ENCODE peak calls at places on chromosome 7, in four cellular contexts. R, T, Z and L are unnamed samples.

GRCh38 chr7:88628363-88629085 is 131.0 kb upstream of the ZNF804B start:
- DNase-seq in Z (no peak), T (no peak), R (no peak), L (no peak)

GRCh38 chr7:106480616-106481031 is 180.3 kb downstream of the CCDC71L start:
- DNase-seq in R (no peak), Z (no peak), T (no peak), L (no peak)

GRCh38 chr7:30285067-30285530 is 702 bp downstream of the ZNRF2 start:
- DNase-seq in R (peak; percentile 14), Z (peak; percentile 68), T (peak; percentile 42), L (no peak)

GRCh38 chr7:114109299-114109698 is 190.5 kb upstream of the PPP1R3A start:
- DNase-seq in T (peak; percentile 54), Z (no peak), R (no peak), L (no peak)

GRCh38 chr7:1695800-1696454 is 25.9 kb downstream of the ELFN1 start:
- DNase-seq in Z (peak; percentile 5), T (no peak), R (no peak), L (no peak)

GRCh38 chr7:128591705-128592104 is 80.4 kb upstream of the GARIN1A start:
- DNase-seq in T (no peak), Z (no peak), R (no peak), L (no peak)

GRCh38 chr7:155837126-155837479 is 24.8 kb upstream of the SHH start:
- DNase-seq in Z (no peak), R (no peak), T (no peak), L (no peak)

GRCh38 chr7:158650821-158651225 is 53.8 kb downstream of the NCAPG2 start:
- DNase-seq in Z (no peak), R (no peak), T (peak; percentile 75), L (no peak)

GRCh38 chr7:154911411-154911810 is 91.5 kb downstream of the PAXIP1 start:
- DNase-seq in Z (no peak), R (no peak), T (no peak), L (no peak)

GRCh38 chr7:80934286-80934685 is 15.4 kb upstream of the SEMA3C start:
- DNase-seq in R (no peak), T (peak; percentile 67), Z (no peak), L (no peak)

GRCh38 chr7:22676385-22676784 is 50.6 kb upstream of the IL6 start:
- DNase-seq in T (no peak), R (no peak), Z (no peak), L (no peak)

GRCh38 chr7:139232893-139233292 is 1.9 kb downstream of the UBN2 start:
- DNase-seq in Z (no peak), T (peak; percentile 82), R (no peak), L (no peak)